ENCODE peak calls at places on chromosomes 1 and 21, in ten cellular contexts. V, Z, E, K, H, D, W, B, R and A are unnamed samples.

GRCh38 chr1:67816506-67816905 is 16.8 kb downstream of the GNG12 start:
- ATAC-seq in V (no peak), Z (no peak), E (no peak), K (no peak), H (peak), D (no peak), W (no peak), B (no peak), R (no peak), A (no peak)

GRCh38 chr1:236396665-236397043 is 2.6 kb downstream of the EDARADD start:
- ATAC-seq in V (no peak), Z (no peak), E (no peak), K (no peak), H (no peak), D (no peak), W (peak), B (no peak), R (no peak), A (no peak)

GRCh38 chr21:37208056-37208705 is 59.0 kb downstream of the VPS26C start:
- ATAC-seq in V (peak), Z (peak), E (peak), K (peak), H (peak), D (peak), W (peak), B (peak), R (peak), A (peak)

GRCh38 chr1:65449214-65449823 is 28.9 kb downstream of the LEPR start:
- ATAC-seq in V (no peak), Z (no peak), E (no peak), K (no peak), H (no peak), D (no peak), W (no peak), B (no peak), R (no peak), A (no peak)

GRCh38 chr1:29826646-29827045 is 590.3 kb downstream of the PTPRU start:
- ATAC-seq in V (no peak), Z (no peak), E (no peak), K (no peak), H (no peak), D (no peak), W (no peak), B (no peak), R (no peak), A (no peak)

GRCh38 chr1:162252209-162252608 is 124.4 kb downstream of the SPATA46 start:
- ATAC-seq in V (no peak), Z (no peak), E (no peak), K (no peak), H (no peak), D (no peak), W (no peak), B (no peak), R (no peak), A (no peak)

GRCh38 chr1:88141499-88142074 is 542.5 kb upstream of the PKN2 start:
- ATAC-seq in V (no peak), Z (no peak), E (no peak), K (peak), H (no peak), D (no peak), W (no peak), B (no peak), R (no peak), A (no peak)

GRCh38 chr21:15001773-15002647 is 62.8 kb downstream of the NRIP1 start:
- ATAC-seq in V (no peak), Z (no peak), E (no peak), K (peak), H (no peak), D (no peak), W (peak), B (no peak), R (no peak), A (no peak)

GRCh38 chr1:206892351-206892984 is 4.8 kb upstream of the IL24 start:
- ATAC-seq in V (no peak), Z (no peak), E (no peak), K (no peak), H (no peak), D (no peak), W (no peak), B (no peak), R (no peak), A (no peak)

GRCh38 chr1:71834570-71835441 is 447.5 kb downstream of the NEGR1 start:
- ATAC-seq in V (peak), Z (no peak), E (peak), K (no peak), H (no peak), D (peak), W (no peak), B (peak), R (no peak), A (no peak)

GRCh38 chr1:24745711-24746582 is 700 bp downstream of the CLIC4 start:
- ATAC-seq in V (no peak), Z (no peak), E (no peak), K (peak), H (peak), D (peak), W (peak), B (no peak), R (peak), A (no peak)

GRCh38 chr1:2174348-2175054 is 20.1 kb downstream of the FAAP20 start:
- ATAC-seq in V (peak), Z (peak), E (peak), K (peak), H (peak), D (peak), W (peak), B (peak), R (peak), A (peak)